ENCODE peak calls at places on chromosomes 7 and 10, in five cellular contexts. I, J, K, L and U are unnamed samples.

GRCh38 chr10:49550563-49550962 is 11.6 kb upstream of the ERCC6 start:
- DNase-seq in J (peak), L (peak), K (no peak), I (no peak), U (peak)

GRCh38 chr10:80429521-80429966 is 21.2 kb downstream of the PRXL2A start:
- DNase-seq in L (peak), J (no peak), I (no peak), K (no peak), U (peak)

GRCh38 chr10:78438094-78438906 is 404.6 kb downstream of the RPS24 start:
- DNase-seq in K (no peak), L (no peak), I (no peak), J (no peak), U (no peak)

GRCh38 chr7:111098011-111098925 is 7.3 kb downstream of the LRRN3 start:
- DNase-seq in J (no peak), K (no peak), L (peak), I (peak), U (no peak)

GRCh38 chr7:130909161-130909836 is 175.3 kb upstream of the KLF14 start:
- DNase-seq in J (no peak), K (no peak), I (no peak), L (peak), U (peak)

GRCh38 chr10:49534670-49535381 is 4.1 kb downstream of the ERCC6 start:
- DNase-seq in L (peak), K (no peak), I (no peak), J (peak), U (peak)

GRCh38 chr10:114403545-114404161 is 649 bp downstream of the AFAP1L2 start:
- DNase-seq in L (no peak), J (no peak), I (no peak), K (no peak), U (no peak)

GRCh38 chr7:32023353-32023752 is 46.9 kb downstream of the PDE1C start:
- DNase-seq in K (no peak), J (no peak), I (no peak), L (no peak), U (peak)

GRCh38 chr7:27767374-27767773 is 27.4 kb downstream of the TAX1BP1 start:
- DNase-seq in I (no peak), J (no peak), L (no peak), K (no peak), U (peak)

GRCh38 chr7:29953735-29954347 is 35.8 kb downstream of the SCRN1 start:
- DNase-seq in K (no peak), J (no peak), L (no peak), I (no peak), U (no peak)

GRCh38 chr7:35253680-35254495 is at the start of gene TBX20:
- DNase-seq in K (no peak), I (no peak), J (no peak), L (no peak), U (no peak)

GRCh38 chr7:3897430-3898385 is 596.7 kb downstream of the SDK1 start:
- DNase-seq in K (no peak), L (peak), J (no peak), I (no peak), U (peak)